ENCODE peak calls at places on chromosomes 12 and 14, in four cellular contexts. V is epithelial cell of prostate, J is neuronal stem cell, K is AG08395. I is an unnamed sample.

GRCh38 chr12:41532072-41532471 is 344.0 kb downstream of the PDZRN4 start:
- DNase-seq in V (no peak), J (no peak), K (no peak), I (no peak)

GRCh38 chr12:114399664-114400211 is 6.2 kb downstream of the TBX5 start:
- DNase-seq in V (no peak), J (peak; percentile 75), K (no peak), I (no peak)

GRCh38 chr14:67623114-67623513 is 3.4 kb downstream of the ARG2 start:
- DNase-seq in V (peak; percentile 92), J (no peak), K (peak; percentile 34), I (no peak)

GRCh38 chr14:101726954-101727302 is 34.6 kb upstream of the PPP2R5C start:
- DNase-seq in V (no peak), J (no peak), K (no peak), I (no peak)

GRCh38 chr12:1915082-1915968 is 3.1 kb downstream of the CACNA2D4 start:
- DNase-seq in V (no peak), J (no peak), K (peak; percentile 1), I (no peak)

GRCh38 chr12:7555752-7556151 is 52.2 kb upstream of the CD163 start:
- DNase-seq in V (no peak), J (no peak), K (peak; percentile 76), I (no peak)

GRCh38 chr14:68822132-68822651 is 29.3 kb upstream of the ZFP36L1 start:
- DNase-seq in V (no peak), J (no peak), K (no peak), I (no peak)

GRCh38 chr12:2336409-2336829 is 283.6 kb downstream of the CACNA1C start:
- DNase-seq in V (peak; percentile 60), J (no peak), K (peak; percentile 92), I (no peak)

GRCh38 chr14:93997082-93997481 is at the start of gene CCDC197:
- DNase-seq in V (no peak), J (no peak), K (no peak), I (no peak)

GRCh38 chr12:10033783-10034381 is 3.4 kb downstream of the CLEC9A start:
- DNase-seq in V (no peak), J (no peak), K (peak; percentile 22), I (no peak)

GRCh38 chr12:56628671-56629458 is 1.3 kb downstream of the BAZ2A start:
- DNase-seq in V (no peak), J (no peak), K (peak; percentile 59), I (no peak)

GRCh38 chr14:105159344-105159743 is 9.2 kb downstream of the JAG2 start:
- DNase-seq in V (no peak), J (no peak), K (no peak), I (no peak)

GRCh38 chr14:86777950-86778602 is 1214.9 kb downstream of the GALC start:
- DNase-seq in V (peak; percentile 6), J (no peak), K (peak; percentile 41), I (no peak)

GRCh38 chr12:75970310-75970709 is 61.3 kb downstream of the PHLDA1 start:
- DNase-seq in V (no peak), J (no peak), K (no peak), I (no peak)

GRCh38 chr12:102406033-102406584 is 74.3 kb downstream of the IGF1 start:
- DNase-seq in V (peak; percentile 58), J (peak; percentile 6), K (peak; percentile 14), I (no peak)

GRCh38 chr12:19439059-19440018 is at the start of gene AEBP2:
- DNase-seq in V (peak; percentile 68), J (peak; percentile 80), K (peak; percentile 97), I (peak; percentile 64)